ENCODE peak calls at places on chromosomes 11 and 22, in seven cellular contexts. One of them, this sample, is unnamed.

GRCh38 chr22:46043339-46043738 is 66.4 kb upstream of the WNT7B start:
- DNase-seq in K562: no peak
- DNase-seq in kidney: peak; percentile 41
- DNase-seq in lung: no peak
- DNase-seq in heart right ventricle: no peak
- DNase-seq in HCT116: no peak
- DNase-seq in lower lobe of right lung: peak; percentile 16
- DNase-seq in this sample: no peak

GRCh38 chr11:122758361-122758760 is 79.9 kb upstream of the CRTAM start:
- DNase-seq in HCT116: no peak
- DNase-seq in lung: no peak
- DNase-seq in heart right ventricle: no peak
- DNase-seq in K562: no peak
- DNase-seq in kidney: no peak
- DNase-seq in lower lobe of right lung: no peak
- DNase-seq in this sample: no peak

GRCh38 chr11:23765862-23766261 is 731.0 kb upstream of the LUZP2 start:
- DNase-seq in lower lobe of right lung: no peak
- DNase-seq in kidney: no peak
- DNase-seq in lung: no peak
- DNase-seq in K562: no peak
- DNase-seq in HCT116: no peak
- DNase-seq in heart right ventricle: no peak
- DNase-seq in this sample: no peak

GRCh38 chr22:46027219-46028068 is 50.5 kb upstream of the WNT7B start:
- DNase-seq in lower lobe of right lung: peak; percentile 80
- DNase-seq in heart right ventricle: no peak
- DNase-seq in HCT116: no peak
- DNase-seq in lung: no peak
- DNase-seq in kidney: peak; percentile 91
- DNase-seq in K562: peak; percentile 48
- DNase-seq in this sample: peak; percentile 79

GRCh38 chr11:83543918-83544491 is 257.8 kb upstream of the CCDC90B start:
- DNase-seq in heart right ventricle: no peak
- DNase-seq in kidney: no peak
- DNase-seq in lung: no peak
- DNase-seq in lower lobe of right lung: no peak
- DNase-seq in K562: no peak
- DNase-seq in HCT116: no peak
- DNase-seq in this sample: no peak

GRCh38 chr22:29733362-29734322 is 13.8 kb downstream of the CABP7 start:
- DNase-seq in K562: peak; percentile 53
- DNase-seq in heart right ventricle: no peak
- DNase-seq in HCT116: no peak
- DNase-seq in kidney: no peak
- DNase-seq in lower lobe of right lung: no peak
- DNase-seq in lung: no peak
- DNase-seq in this sample: peak; percentile 76

GRCh38 chr11:88629496-88629895 is 292.0 kb upstream of the CTSC start:
- DNase-seq in lower lobe of right lung: no peak
- DNase-seq in HCT116: no peak
- DNase-seq in lung: no peak
- DNase-seq in heart right ventricle: no peak
- DNase-seq in K562: no peak
- DNase-seq in kidney: no peak
- DNase-seq in this sample: no peak

GRCh38 chr11:8092587-8093424 is 11.8 kb downstream of the TUB start:
- DNase-seq in heart right ventricle: peak; percentile 77
- DNase-seq in lower lobe of right lung: peak; percentile 67
- DNase-seq in HCT116: peak; percentile 56
- DNase-seq in kidney: no peak
- DNase-seq in K562: peak; percentile 78
- DNase-seq in lung: peak; percentile 58
- DNase-seq in this sample: no peak

GRCh38 chr22:43882122-43882767 is 9.6 kb downstream of the PNPLA5 start:
- DNase-seq in lower lobe of right lung: no peak
- DNase-seq in kidney: peak; percentile 38
- DNase-seq in lung: no peak
- DNase-seq in HCT116: no peak
- DNase-seq in heart right ventricle: no peak
- DNase-seq in K562: no peak
- DNase-seq in this sample: no peak

GRCh38 chr11:65225284-65226102 is 36.3 kb upstream of the POLA2 start:
- DNase-seq in heart right ventricle: peak; percentile 59
- DNase-seq in lung: no peak
- DNase-seq in kidney: peak; percentile 87
- DNase-seq in lower lobe of right lung: peak; percentile 73
- DNase-seq in K562: peak; percentile 79
- DNase-seq in HCT116: no peak
- DNase-seq in this sample: peak; percentile 67

GRCh38 chr11:34263462-34264186 is 94.2 kb downstream of the ABTB2 start:
- DNase-seq in lower lobe of right lung: peak; percentile 73
- DNase-seq in K562: no peak
- DNase-seq in heart right ventricle: peak; percentile 41
- DNase-seq in lung: peak; percentile 75
- DNase-seq in kidney: peak; percentile 86
- DNase-seq in HCT116: peak; percentile 99
- DNase-seq in this sample: peak; percentile 84

GRCh38 chr11:43021466-43021865 is 290.3 kb upstream of the API5 start:
- DNase-seq in K562: peak; percentile 7
- DNase-seq in kidney: no peak
- DNase-seq in lower lobe of right lung: no peak
- DNase-seq in HCT116: no peak
- DNase-seq in heart right ventricle: no peak
- DNase-seq in lung: no peak
- DNase-seq in this sample: no peak

GRCh38 chr11:119158467-119158866 is 9.6 kb downstream of the ABCG4 start:
- DNase-seq in kidney: no peak
- DNase-seq in lower lobe of right lung: no peak
- DNase-seq in K562: no peak
- DNase-seq in HCT116: no peak
- DNase-seq in lung: no peak
- DNase-seq in heart right ventricle: no peak
- DNase-seq in this sample: no peak

GRCh38 chr11:14773755-14774154 is 118.3 kb downstream of the CYP2R1 start:
- DNase-seq in kidney: no peak
- DNase-seq in lung: no peak
- DNase-seq in heart right ventricle: no peak
- DNase-seq in HCT116: no peak
- DNase-seq in lower lobe of right lung: no peak
- DNase-seq in K562: no peak
- DNase-seq in this sample: no peak

GRCh38 chr11:31237819-31238771 is 131.4 kb downstream of the DCDC1 start:
- DNase-seq in kidney: no peak
- DNase-seq in heart right ventricle: no peak
- DNase-seq in HCT116: no peak
- DNase-seq in lower lobe of right lung: no peak
- DNase-seq in lung: no peak
- DNase-seq in K562: no peak
- DNase-seq in this sample: no peak

GRCh38 chr11:129695543-129696308 is 119.9 kb upstream of the TMEM45B start:
- DNase-seq in lung: peak; percentile 69
- DNase-seq in heart right ventricle: peak; percentile 23
- DNase-seq in lower lobe of right lung: peak; percentile 67
- DNase-seq in HCT116: peak; percentile 21
- DNase-seq in kidney: peak; percentile 88
- DNase-seq in K562: peak; percentile 67
- DNase-seq in this sample: peak; percentile 70

GRCh38 chr22:46673205-46673604 is 53.0 kb downstream of the GRAMD4 start:
- DNase-seq in HCT116: no peak
- DNase-seq in heart right ventricle: no peak
- DNase-seq in lower lobe of right lung: no peak
- DNase-seq in lung: no peak
- DNase-seq in K562: no peak
- DNase-seq in kidney: no peak
- DNase-seq in this sample: no peak

GRCh38 chr11:88814076-88814475 is 251.7 kb downstream of the GRM5 start:
- DNase-seq in heart right ventricle: no peak
- DNase-seq in lung: no peak
- DNase-seq in lower lobe of right lung: no peak
- DNase-seq in K562: no peak
- DNase-seq in HCT116: no peak
- DNase-seq in kidney: no peak
- DNase-seq in this sample: no peak

GRCh38 chr11:114438303-114438702 is 964 bp upstream of the REXO2 start:
- DNase-seq in K562: no peak
- DNase-seq in kidney: no peak
- DNase-seq in lower lobe of right lung: no peak
- DNase-seq in heart right ventricle: no peak
- DNase-seq in lung: no peak
- DNase-seq in HCT116: no peak
- DNase-seq in this sample: no peak

GRCh38 chr22:37282385-37282677 is at the start of gene CYTH4:
- DNase-seq in lower lobe of right lung: peak; percentile 91
- DNase-seq in kidney: peak; percentile 89
- DNase-seq in heart right ventricle: peak; percentile 43
- DNase-seq in K562: peak; percentile 38
- DNase-seq in lung: peak; percentile 68
- DNase-seq in HCT116: no peak
- DNase-seq in this sample: no peak

GRCh38 chr11:60863550-60864521 is 3.5 kb upstream of the ZP1 start:
- DNase-seq in HCT116: no peak
- DNase-seq in kidney: no peak
- DNase-seq in heart right ventricle: no peak
- DNase-seq in lower lobe of right lung: peak; percentile 20
- DNase-seq in lung: no peak
- DNase-seq in K562: peak; percentile 55
- DNase-seq in this sample: no peak

GRCh38 chr11:20363500-20364411 is at the start of gene HTATIP2:
- DNase-seq in lower lobe of right lung: peak; percentile 81
- DNase-seq in HCT116: no peak
- DNase-seq in K562: peak; percentile 88
- DNase-seq in heart right ventricle: peak; percentile 54
- DNase-seq in lung: peak; percentile 59
- DNase-seq in kidney: peak; percentile 91
- DNase-seq in this sample: peak; percentile 84

GRCh38 chr11:15136166-15136565 is 21.4 kb downstream of the INSC start:
- DNase-seq in lower lobe of right lung: no peak
- DNase-seq in kidney: no peak
- DNase-seq in heart right ventricle: no peak
- DNase-seq in lung: no peak
- DNase-seq in K562: no peak
- DNase-seq in HCT116: no peak
- DNase-seq in this sample: no peak

GRCh38 chr11:9688716-9689511 is 25.0 kb downstream of the SWAP70 start:
- DNase-seq in kidney: no peak
- DNase-seq in lung: no peak
- DNase-seq in K562: no peak
- DNase-seq in lower lobe of right lung: no peak
- DNase-seq in heart right ventricle: peak; percentile 24
- DNase-seq in HCT116: no peak
- DNase-seq in this sample: no peak
- TF ChIP-seq CTCF in kidney: no peak
- TF ChIP-seq CTCF in lung: no peak
- TF ChIP-seq CTCF in K562: no peak
- TF ChIP-seq CTCF in lower lobe of right lung: no peak
- TF ChIP-seq CTCF in heart right ventricle: no peak
- TF ChIP-seq CTCF in HCT116: no peak
- TF ChIP-seq CTCF in this sample: no peak

DNA sequence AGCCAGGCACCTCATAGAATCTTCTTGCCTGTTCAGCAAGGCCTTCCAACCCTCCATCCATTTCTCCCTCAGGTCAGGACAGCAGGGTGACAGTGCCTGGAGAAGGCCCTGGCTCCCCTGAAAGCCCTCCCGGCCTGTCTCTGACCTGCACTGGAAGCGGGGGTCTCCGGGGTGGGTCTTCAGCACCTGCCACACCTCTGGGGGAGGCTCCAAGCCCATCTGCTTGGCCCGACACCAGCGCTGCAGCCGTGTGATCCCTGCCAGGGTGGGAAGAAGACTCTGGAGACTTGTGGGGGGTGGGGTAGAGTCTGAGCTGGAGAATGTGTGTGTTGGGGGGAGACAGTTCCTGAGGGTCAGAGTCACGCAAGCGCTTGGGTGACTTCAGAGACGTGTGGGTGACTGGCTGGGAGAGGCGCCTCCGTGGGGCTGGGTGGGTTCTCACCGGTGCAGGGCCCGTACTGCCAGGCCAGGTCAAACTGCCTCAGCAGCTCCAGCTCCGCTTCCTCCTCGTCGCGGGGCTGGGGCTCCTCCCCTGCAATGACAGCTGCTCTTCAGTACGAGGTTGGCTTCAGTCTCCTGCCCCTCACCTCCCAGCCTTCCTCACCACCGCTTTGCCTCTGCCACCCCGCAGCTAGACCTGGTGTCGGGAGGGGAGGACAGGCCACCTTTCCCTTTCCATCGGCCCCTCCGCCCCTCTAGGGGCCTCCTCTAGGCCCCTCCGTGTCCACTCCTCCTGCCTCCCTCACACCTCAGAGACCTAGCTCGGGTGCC is 615 bp downstream of the POLD4 start:
- DNase-seq in K562: peak; percentile 28
- DNase-seq in kidney: peak; percentile 90
- DNase-seq in HCT116: no peak
- DNase-seq in lung: peak; percentile 58
- DNase-seq in heart right ventricle: peak; percentile 27
- DNase-seq in lower lobe of right lung: peak; percentile 82
- DNase-seq in this sample: no peak
- H3K4me1 ChIP-seq in K562: peaks cover 72% of the 10 kb centered on the region
- H3K4me1 ChIP-seq in kidney: peaks cover 47% of the 10 kb centered on the region
- H3K4me1 ChIP-seq in HCT116: peaks cover 80% of the 10 kb centered on the region
- H3K4me1 ChIP-seq in lung: peaks cover 12% of the 10 kb centered on the region
- H3K4me1 ChIP-seq in heart right ventricle: peaks cover 61% of the 10 kb centered on the region
- H3K4me1 ChIP-seq in lower lobe of right lung: peaks cover 62% of the 10 kb centered on the region
- H3K4me1 ChIP-seq in this sample: peaks cover 52% of the 10 kb centered on the region

GRCh38 chr11:86015699-86016098 is 53.2 kb downstream of the PICALM start:
- DNase-seq in heart right ventricle: no peak
- DNase-seq in lower lobe of right lung: no peak
- DNase-seq in lung: no peak
- DNase-seq in kidney: no peak
- DNase-seq in HCT116: no peak
- DNase-seq in K562: no peak
- DNase-seq in this sample: no peak
- H3K36me3 ChIP-seq in heart right ventricle: peaks cover 100% of the 10 kb centered on the region
- H3K36me3 ChIP-seq in lower lobe of right lung: peaks cover 97% of the 10 kb centered on the region
- H3K36me3 ChIP-seq in lung: peaks cover 13% of the 10 kb centered on the region
- H3K36me3 ChIP-seq in kidney: peaks cover 7% of the 10 kb centered on the region
- H3K36me3 ChIP-seq in HCT116: no peaks in the 10 kb centered on the region
- H3K36me3 ChIP-seq in K562: peaks cover 93% of the 10 kb centered on the region
- H3K36me3 ChIP-seq in this sample: no peaks in the 10 kb centered on the region

GRCh38 chr11:62546937-62547625 is 475 bp upstream of the AHNAK start:
- DNase-seq in HCT116: no peak
- DNase-seq in K562: no peak
- DNase-seq in lower lobe of right lung: no peak
- DNase-seq in heart right ventricle: no peak
- DNase-seq in kidney: peak; percentile 84
- DNase-seq in lung: no peak
- DNase-seq in this sample: peak; percentile 32

GRCh38 chr11:62546244-62546936 is at the start of gene AHNAK:
- DNase-seq in K562: peak; percentile 82
- DNase-seq in lower lobe of right lung: peak; percentile 90
- DNase-seq in lung: peak; percentile 86
- DNase-seq in kidney: peak; percentile 96
- DNase-seq in HCT116: no peak
- DNase-seq in heart right ventricle: peak; percentile 86
- DNase-seq in this sample: peak; percentile 69

GRCh38 chr11:62548545-62549335 is 2.1 kb upstream of the AHNAK start:
- DNase-seq in heart right ventricle: peak; percentile 71
- DNase-seq in K562: peak; percentile 43
- DNase-seq in lung: no peak
- DNase-seq in lower lobe of right lung: no peak
- DNase-seq in kidney: no peak
- DNase-seq in HCT116: no peak
- DNase-seq in this sample: no peak

GRCh38 chr11:62545437-62546243 is 966 bp downstream of the AHNAK start:
- DNase-seq in HCT116: peak; percentile 75
- DNase-seq in K562: peak; percentile 89
- DNase-seq in lung: peak; percentile 95
- DNase-seq in lower lobe of right lung: peak; percentile 91
- DNase-seq in heart right ventricle: peak; percentile 96
- DNase-seq in kidney: peak; percentile 98
- DNase-seq in this sample: peak; percentile 93

GRCh38 chr11:62547691-62548281 is 1.2 kb upstream of the AHNAK start:
- DNase-seq in kidney: no peak
- DNase-seq in lower lobe of right lung: no peak
- DNase-seq in heart right ventricle: peak; percentile 72
- DNase-seq in lung: no peak
- DNase-seq in K562: no peak
- DNase-seq in HCT116: no peak
- DNase-seq in this sample: no peak
- TF ChIP-seq CTCF in kidney: no peak
- TF ChIP-seq CTCF in lower lobe of right lung: no peak
- TF ChIP-seq CTCF in heart right ventricle: no peak
- TF ChIP-seq CTCF in lung: no peak
- TF ChIP-seq CTCF in K562: no peak
- TF ChIP-seq CTCF in HCT116: no peak
- TF ChIP-seq CTCF in this sample: no peak